ENCODE peak calls at places on chromosome 2, in five cellular contexts. S is psoas muscle, E is A549, Q is D721Med, I is mesenteric fat pad. U is an unnamed sample.

GRCh38 chr2:44801289-44801675 is 140.2 kb upstream of the SIX3 start:
- DNase-seq in S (no peak), E (no peak), Q (no peak), I (no peak), U (no peak)

GRCh38 chr2:202689459-202689858 is 54.7 kb downstream of the FAM117B start:
- DNase-seq in S (no peak), E (no peak), Q (no peak), I (no peak), U (no peak)

GRCh38 chr2:42913280-42913878 is 121.0 kb upstream of the HAAO start:
- DNase-seq in S (no peak), E (no peak), Q (no peak), I (no peak), U (no peak)

GRCh38 chr2:147560810-147561521 is 283.9 kb upstream of the ACVR2A start:
- DNase-seq in S (no peak), E (no peak), Q (no peak), I (no peak), U (no peak)

GRCh38 chr2:56741601-56742102 is 557.9 kb downstream of the CCDC85A start:
- DNase-seq in S (peak; percentile 39), E (peak; percentile 84), Q (no peak), I (no peak), U (peak; percentile 67)

GRCh38 chr2:13480057-13480456 is 763.3 kb downstream of the TRIB2 start:
- DNase-seq in S (no peak), E (no peak), Q (no peak), I (no peak), U (no peak)

GRCh38 chr2:63581266-63581961 is 6.9 kb downstream of the WDPCP start:
- DNase-seq in S (no peak), E (no peak), Q (no peak), I (no peak), U (no peak)

GRCh38 chr2:238811293-238811692 is 36.6 kb upstream of the TWIST2 start:
- DNase-seq in S (no peak), E (no peak), Q (no peak), I (no peak), U (no peak)

GRCh38 chr2:45458909-45459563 is 152.0 kb downstream of the SRBD1 start:
- DNase-seq in S (no peak), E (peak; percentile 33), Q (no peak), I (no peak), U (peak; percentile 26)

GRCh38 chr2:96802721-96803120 is 13.3 kb upstream of the CNNM3 start:
- DNase-seq in S (peak; percentile 13), E (no peak), Q (no peak), I (no peak), U (no peak)

GRCh38 chr2:98479959-98480524 is 35.4 kb downstream of the INPP4A start:
- DNase-seq in S (peak; percentile 71), E (no peak), Q (peak; percentile 68), I (peak; percentile 88), U (peak; percentile 65)

GRCh38 chr2:193556766-193557470 is 1362.2 kb upstream of the TMEFF2 start:
- DNase-seq in S (no peak), E (no peak), Q (no peak), I (no peak), U (no peak)

GRCh38 chr2:215782965-215783364 is 230.4 kb downstream of the MREG start:
- DNase-seq in S (no peak), E (no peak), Q (no peak), I (no peak), U (no peak)

GRCh38 chr2:188322569-188323531 is 31.2 kb downstream of the GULP1 start:
- DNase-seq in S (no peak), E (no peak), Q (no peak), I (no peak), U (no peak)

GRCh38 chr2:21422050-21422449 is 298.3 kb downstream of the TDRD15 start:
- DNase-seq in S (no peak), E (no peak), Q (peak; percentile 22), I (no peak), U (peak; percentile 29)

GRCh38 chr2:1738163-1738562 is 6.2 kb downstream of the PXDN start:
- DNase-seq in S (no peak), E (no peak), Q (no peak), I (no peak), U (no peak)

GRCh38 chr2:121245913-121246312 is 39.1 kb downstream of the TFCP2L1 start:
- DNase-seq in S (no peak), E (no peak), Q (no peak), I (no peak), U (no peak)

GRCh38 chr2:79717364-79718007 is 204.6 kb downstream of the CTNNA2 start:
- DNase-seq in S (peak; percentile 9), E (peak; percentile 11), Q (no peak), I (no peak), U (peak; percentile 74)

GRCh38 chr2:241797441-241798080 is 11.4 kb upstream of the NEU4 start:
- DNase-seq in S (peak; percentile 43), E (no peak), Q (peak; percentile 23), I (no peak), U (no peak)

GRCh38 chr2:190765386-190766173 is 115.0 kb upstream of the GLS start:
- DNase-seq in S (no peak), E (no peak), Q (no peak), I (no peak), U (peak; percentile 23)